ENCODE peak calls at places on chromosomes 3 and 15, in six cellular contexts. X is sigmoid colon, T is stomach, J is GM12878, Z is H1, G is K562. O is an unnamed sample.

GRCh38 chr3:37765591-37766219 is 96.0 kb upstream of the CTDSPL start:
- DNase-seq in J (no peak), T (no peak), X (peak; percentile 75), Z (no peak), G (peak; percentile 93), O (no peak)

GRCh38 chr3:70989174-70989573 is 594.4 kb downstream of the FOXP1 start:
- DNase-seq in G (no peak), T (no peak), J (no peak), Z (no peak), X (no peak), O (no peak)

GRCh38 chr15:87312221-87312620 is 944.3 kb downstream of the NTRK3 start:
- DNase-seq in Z (no peak), X (no peak), T (no peak), G (no peak), J (no peak), O (no peak)

GRCh38 chr3:138188013-138188352 is 882 bp downstream of the ARMC8 start:
- DNase-seq in T (no peak), X (peak; percentile 66), G (peak; percentile 60), Z (no peak), J (no peak), O (peak; percentile 92)

GRCh38 chr15:72787521-72787920 is 4.0 kb upstream of the ADPGK start:
- DNase-seq in T (no peak), X (no peak), G (no peak), Z (no peak), J (no peak), O (no peak)

GRCh38 chr3:52249683-52250082 is 4.1 kb downstream of the PPM1M start:
- DNase-seq in Z (no peak), T (no peak), G (no peak), J (no peak), X (no peak), O (no peak)

GRCh38 chr15:77797270-77797669 is 164.6 kb upstream of the LINGO1 start:
- DNase-seq in T (no peak), Z (no peak), J (peak; percentile 28), X (no peak), G (no peak), O (no peak)

GRCh38 chr15:90161946-90162345 is 39.2 kb upstream of the SEMA4B start:
- DNase-seq in T (no peak), J (peak; percentile 83), G (no peak), X (no peak), Z (no peak), O (no peak)

GRCh38 chr15:61479601-61480000 is 250.5 kb upstream of the RORA start:
- DNase-seq in Z (no peak), X (no peak), T (no peak), G (no peak), J (no peak), O (no peak)

GRCh38 chr3:196016485-196016884 is 65.4 kb downstream of the TFRC start:
- DNase-seq in G (no peak), J (no peak), X (no peak), Z (no peak), T (no peak), O (no peak)

GRCh38 chr3:38227989-38228388 is 37.6 kb upstream of the SLC22A13 start:
- DNase-seq in G (no peak), Z (no peak), T (no peak), X (no peak), J (no peak), O (no peak)

GRCh38 chr15:70339551-70340517 is 242.1 kb upstream of the TLE3 start:
- DNase-seq in Z (peak; percentile 28), X (no peak), J (no peak), T (no peak), G (no peak), O (peak; percentile 81)

GRCh38 chr3:159252772-159253384 is 451.0 kb downstream of the MFSD1 start:
- DNase-seq in X (no peak), J (peak; percentile 11), Z (no peak), T (no peak), G (peak; percentile 52), O (no peak)

GRCh38 chr15:29104566-29104880 is 165.1 kb downstream of the NSMCE3 start:
- DNase-seq in Z (no peak), X (no peak), J (no peak), G (no peak), T (no peak), O (no peak)

GRCh38 chr3:38582316-38582715 is 67.2 kb downstream of the SCN5A start:
- DNase-seq in J (no peak), G (no peak), Z (peak; percentile 39), T (peak; percentile 19), X (no peak), O (peak; percentile 64)

GRCh38 chr15:55357774-55358173 is 38.8 kb downstream of the PIGB start:
- DNase-seq in X (no peak), T (no peak), Z (no peak), G (no peak), J (no peak), O (no peak)

GRCh38 chr15:55349282-55349681 is 30.3 kb downstream of the PIGB start:
- DNase-seq in Z (no peak), T (no peak), X (no peak), G (no peak), J (no peak), O (no peak)

GRCh38 chr15:55356985-55357585 is 38.1 kb downstream of the PIGB start:
- DNase-seq in G (no peak), Z (no peak), J (no peak), T (no peak), X (no peak), O (no peak)

GRCh38 chr15:55348281-55348778 is 29.3 kb downstream of the PIGB start:
- DNase-seq in X (no peak), T (no peak), Z (no peak), G (peak; percentile 8), J (no peak), O (no peak)

GRCh38 chr15:55353030-55353429 is 34.0 kb downstream of the PIGB start:
- DNase-seq in J (no peak), X (no peak), G (no peak), T (no peak), Z (no peak), O (no peak)
- H3K4me3 ChIP-seq in J (no peak overlapping the region), X (no peak overlapping the region), G (no peak overlapping the region), T (no peak overlapping the region), Z (no peak overlapping the region), O (no peak overlapping the region)

DNA sequence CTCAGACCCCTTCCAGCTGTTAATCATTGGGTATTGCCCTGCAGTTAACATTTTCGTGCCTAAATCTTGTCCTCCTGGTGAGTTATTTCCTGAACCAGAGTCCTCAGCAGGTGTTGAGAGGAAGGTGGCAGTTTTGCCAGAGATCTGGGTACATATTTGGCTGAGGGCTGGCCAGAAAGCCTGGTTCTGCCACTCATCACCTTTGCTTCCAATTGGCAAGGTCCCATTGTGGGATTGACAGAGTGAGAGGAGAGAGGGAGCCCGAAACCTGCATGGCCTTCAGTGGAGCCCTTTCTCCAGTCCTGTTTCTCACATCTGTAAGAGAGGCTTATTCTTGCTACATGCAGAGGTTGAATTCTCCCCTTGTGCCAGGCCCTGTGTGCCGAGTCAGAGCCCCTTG is 8.9 kb upstream of the TKT start:
- DNase-seq in G (no peak), Z (no peak), X (no peak), T (peak; percentile 78), J (no peak), O (no peak)
- TF ChIP-seq POLR2AphosphoS5 in G (no peak), Z (no peak), X (no peak), T (no peak), J (no peak), O (no peak)

DNA sequence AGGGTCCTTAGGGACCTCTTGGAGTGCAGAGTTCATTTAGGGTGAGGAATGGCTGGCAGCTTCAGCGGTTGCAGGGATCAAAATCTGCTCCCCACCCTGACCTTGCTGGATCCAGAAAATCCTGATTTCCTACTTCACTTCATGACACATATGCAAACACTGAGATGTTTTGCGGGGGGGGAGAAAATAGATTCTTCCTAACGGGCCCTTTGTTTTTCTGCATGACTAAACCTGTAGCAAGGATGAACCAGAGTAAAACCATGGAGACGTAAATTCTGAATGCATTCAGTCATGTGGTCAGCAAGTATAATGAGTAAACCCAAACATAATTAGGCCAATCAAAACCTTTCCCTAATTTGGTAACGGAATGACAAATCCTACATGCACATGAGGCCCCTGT is 20.0 kb upstream of the RBP1 start:
- DNase-seq in T (no peak), J (no peak), X (no peak), G (no peak), Z (no peak), O (peak; percentile 79)
- TF ChIP-seq EP300 in T (no peak), J (no peak), X (no peak), G (no peak), Z (no peak), O (no peak)

DNA sequence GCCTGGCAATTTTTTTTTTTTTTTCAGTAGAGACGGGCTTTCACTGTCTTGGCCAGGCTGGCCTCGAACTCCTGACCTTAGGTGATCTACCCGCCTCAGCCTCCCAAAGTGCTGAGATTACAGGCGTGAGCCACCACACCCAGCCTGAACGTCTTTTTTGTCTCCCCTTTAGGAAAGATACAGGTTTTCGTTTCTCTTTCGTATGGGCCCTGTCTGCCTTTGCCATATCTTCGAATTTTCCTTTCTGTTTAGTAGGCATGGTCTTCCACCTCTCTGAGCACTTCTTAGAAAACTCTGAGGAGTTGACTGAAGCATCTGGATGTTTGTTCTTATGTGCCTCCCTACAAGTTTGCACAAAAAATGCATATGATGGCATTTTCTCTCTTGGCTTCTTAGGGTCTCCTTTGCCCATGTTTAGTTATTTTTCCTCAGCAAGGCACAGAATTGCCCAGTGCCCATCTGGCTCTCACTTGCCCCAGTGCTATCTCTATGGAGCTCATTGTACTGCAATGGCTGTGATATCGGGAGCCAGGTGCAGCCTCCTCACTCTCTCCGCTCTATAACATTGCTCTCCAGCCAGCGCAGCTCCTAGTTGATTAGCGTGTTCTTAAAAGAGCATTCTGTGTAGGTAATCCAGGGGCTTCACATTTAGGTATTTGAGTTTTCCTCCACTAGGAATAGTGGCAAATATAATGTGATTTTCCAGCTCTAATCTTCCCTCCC is 48.0 kb downstream of the ABHD2 start:
- DNase-seq in Z (no peak), G (no peak), J (no peak), T (no peak), X (no peak), O (no peak)
- H3K4me3 ChIP-seq in Z (no peak overlapping the region), G (no peak overlapping the region), J (no peak overlapping the region), T (no peak overlapping the region), X (no peak overlapping the region), O (no peak overlapping the region)

GRCh38 chr3:126464997-126465396 is 10.7 kb downstream of the ZXDC start:
- DNase-seq in Z (no peak), T (no peak), X (peak; percentile 36), G (no peak), J (no peak), O (no peak)
- TF ChIP-seq POLR2AphosphoS5 in Z (no peak), T (no peak), X (no peak), G (no peak), J (no peak), O (no peak)

GRCh38 chr3:187748050-187748481 is 2.8 kb upstream of the BCL6 start:
- DNase-seq in Z (peak; percentile 99), T (peak; percentile 96), G (peak; percentile 93), J (no peak), X (peak; percentile 96), O (peak; percentile 97)
- TF ChIP-seq EP300 in Z (peak; percentile 82), T (no peak), G (peak; percentile 40), J (no peak), X (no peak), O (no peak)

DNA sequence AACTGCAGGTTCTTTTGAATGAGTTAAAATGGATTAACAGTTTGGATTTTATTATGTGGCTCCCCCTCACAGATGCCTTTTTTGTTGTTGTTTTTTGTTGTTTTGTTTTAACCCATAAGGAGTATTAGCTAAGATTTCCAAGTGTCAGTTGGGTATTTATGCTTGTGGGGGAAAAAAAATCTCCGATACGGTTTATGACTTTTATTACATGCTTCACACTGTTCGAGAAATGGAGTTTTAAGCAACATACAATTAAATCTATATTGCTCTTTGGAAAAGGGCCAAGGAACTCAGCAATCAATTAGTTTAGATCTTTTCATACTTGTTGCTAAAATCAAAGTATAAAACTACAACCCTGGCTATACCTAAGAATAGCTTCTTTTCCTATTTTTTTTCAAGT is 15.9 kb downstream of the NR2F2 start:
- DNase-seq in T (no peak), J (no peak), X (no peak), Z (no peak), G (no peak), O (no peak)
- H3K4me3 ChIP-seq in T (peak overlapping the region; percentile 86), J (no peak overlapping the region), X (peak overlapping the region; percentile 52), Z (no peak overlapping the region), G (no peak overlapping the region), O (peak overlapping the region; percentile 82)

O was measured in esophagus muscularis mucosa.